ENCODE peak calls at places on chromosome 20, in nine cellular contexts. Y is CD8-positive, alpha-beta T cell; U is CD4-positive, alpha-beta T cell; H is body of pancreas; K is right atrium auricular region; M is heart left ventricle; S is small intestine; Z is WERI-Rb-1; L is SJSA1. P is an unnamed sample. For H3K9me3, the result is how much of the 10 kb centered on the place peaks cover.

GRCh38 chr20:46074006-46074405 is 15.8 kb downstream of the NCOA5 start:
- DNase-seq in Y (no peak), U (no peak), H (no peak), K (no peak), M (no peak), S (no peak), Z (no peak), L (no peak), P (no peak)

GRCh38 chr20:62918830-62919229 is 7.5 kb downstream of the DIDO1 start:
- DNase-seq in Y (peak), U (no peak), H (no peak), K (no peak), M (no peak), S (peak), Z (no peak), L (no peak), P (no peak)

GRCh38 chr20:32652739-32653526 is 20.8 kb downstream of the C20orf203 start:
- DNase-seq in Y (peak), U (peak), H (peak), K (peak), M (peak), S (peak), Z (peak), L (peak), P (peak)

GRCh38 chr20:24289737-24290481 is 179.5 kb upstream of the SYNDIG1 start:
- DNase-seq in Y (no peak), U (no peak), H (no peak), K (no peak), M (no peak), S (peak), Z (no peak), L (no peak), P (no peak)

GRCh38 chr20:40663304-40663703 is 25.7 kb downstream of the MAFB start:
- DNase-seq in Y (no peak), U (no peak), H (no peak), K (no peak), M (no peak), S (no peak), Z (no peak), L (no peak), P (no peak)

GRCh38 chr20:47529840-47530239 is 28.2 kb downstream of the NCOA3 start:
- DNase-seq in Y (no peak), U (no peak), H (no peak), K (no peak), M (no peak), S (no peak), Z (no peak), L (no peak), P (no peak)

GRCh38 chr20:35171753-35172433 is at the start of gene PROCR:
- DNase-seq in Y (no peak), U (no peak), H (peak), K (peak), M (peak), S (peak), Z (peak), L (peak), P (peak)

GRCh38 chr20:32985596-32985995 is 18.6 kb downstream of the SUN5 start:
- DNase-seq in Y (no peak), U (no peak), H (no peak), K (no peak), M (no peak), S (no peak), Z (no peak), L (no peak), P (no peak)

GRCh38 chr20:50717974-50718761 is 13.2 kb upstream of the PARD6B start:
- DNase-seq in Y (no peak), U (no peak), H (no peak), K (no peak), M (no peak), S (peak), Z (no peak), L (no peak), P (no peak)

GRCh38 chr20:20207872-20208271 is 155.5 kb downstream of the CFAP61 start:
- DNase-seq in Y (no peak), U (no peak), H (no peak), K (no peak), M (no peak), S (no peak), Z (no peak), L (no peak), P (no peak)

GRCh38 chr20:5061209-5061608 is 58.5 kb downstream of the PCNA start:
- DNase-seq in Y (no peak), U (no peak), H (no peak), K (no peak), M (no peak), S (peak), Z (no peak), L (no peak), P (no peak)

GRCh38 chr20:12177657-12178293 is 260.1 kb downstream of the BTBD3 start:
- DNase-seq in Y (no peak), U (no peak), H (peak), K (no peak), M (no peak), S (peak), Z (no peak), L (no peak), P (no peak)
- H3K9me3 ChIP-seq in Y (under half), U (under half), H (under half), K (under half), M (under half), S (under half), Z (under half), L (under half), P (under half)

GRCh38 chr20:19024296-19025035 is 188.0 kb upstream of the SLC24A3 start:
- DNase-seq in Y (no peak), U (no peak), H (no peak), K (no peak), M (no peak), S (peak), Z (no peak), L (peak), P (no peak)

GRCh38 chr20:19025430-19026120 is 186.9 kb upstream of the SLC24A3 start:
- DNase-seq in Y (no peak), U (no peak), H (no peak), K (no peak), M (no peak), S (no peak), Z (no peak), L (peak), P (no peak)

GRCh38 chr20:19027971-19028370 is 184.5 kb upstream of the SLC24A3 start:
- DNase-seq in Y (no peak), U (no peak), H (no peak), K (peak), M (no peak), S (no peak), Z (no peak), L (peak), P (no peak)

GRCh38 chr20:19026121-19026878 is 186.1 kb upstream of the SLC24A3 start:
- DNase-seq in Y (no peak), U (no peak), H (no peak), K (no peak), M (peak), S (no peak), Z (no peak), L (peak), P (no peak)

GRCh38 chr20:19026901-19027644 is 185.4 kb upstream of the SLC24A3 start:
- DNase-seq in Y (no peak), U (no peak), H (no peak), K (peak), M (no peak), S (no peak), Z (no peak), L (peak), P (no peak)
- H3K9me3 ChIP-seq in Y (under half), U (under half), H (under half), K (under half), M (under half), S (under half), Z (under half), L (under half), P (under half)

GRCh38 chr20:59706106-59706693 is 101.9 kb downstream of the PHACTR3 start:
- DNase-seq in Y (no peak), U (no peak), H (no peak), K (no peak), M (no peak), S (no peak), Z (no peak), L (no peak), P (no peak)
- H3K9me3 ChIP-seq in Y (under half), U (under half), H (under half), K (under half), M (under half), S (under half), Z (under half), L (under half), P (under half)

DNA sequence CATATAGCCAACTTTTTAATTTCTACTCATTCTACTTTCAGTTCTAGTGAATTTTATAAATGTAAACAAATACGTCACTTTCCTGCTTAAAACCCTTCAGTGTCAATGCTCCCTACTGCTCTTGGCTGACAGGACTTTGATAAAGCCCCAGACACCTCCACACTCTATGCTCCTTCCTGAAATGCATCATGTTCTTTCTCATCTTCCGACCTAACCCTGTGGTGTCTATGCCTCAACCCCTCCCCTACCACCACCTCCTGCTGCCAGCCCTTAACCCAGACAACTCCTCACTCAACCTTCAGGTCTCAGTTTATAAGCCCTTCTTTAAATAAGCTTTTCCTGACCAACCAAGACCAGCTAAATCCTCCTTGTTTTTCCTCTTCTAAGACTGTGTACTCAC is 19.1 kb downstream of the TLDC2 start:
- DNase-seq in Y (no peak), U (no peak), H (no peak), K (no peak), M (no peak), S (no peak), Z (peak), L (no peak), P (no peak)
- H3K9me3 ChIP-seq in Y (under half), U (under half), H (under half), K (under half), M (under half), S (under half), Z (under half), L (under half), P (under half)

GRCh38 chr20:56175884-56176283 is 72.6 kb upstream of the MC3R start:
- DNase-seq in Y (no peak), U (no peak), H (no peak), K (no peak), M (no peak), S (no peak), Z (no peak), L (no peak), P (no peak)
- H3K9me3 ChIP-seq in Y (under half), U (under half), H (under half), K (under half), M (under half), S (under half), Z (under half), L (under half), P (under half)

GRCh38 chr20:28616354-28616753 is 2641.1 kb upstream of the DEFB115 start:
- DNase-seq in Y (no peak), U (no peak), H (no peak), K (no peak), M (no peak), S (no peak), Z (no peak), L (no peak), P (no peak)
- H3K9me3 ChIP-seq in Y (under half), U (under half), H (under half), K (under half), M (under half), S (under half), Z (under half), L (under half), P (under half)

GRCh38 chr20:38110525-38111178 is 54.4 kb downstream of the TGM2 start:
- DNase-seq in Y (no peak), U (no peak), H (no peak), K (peak), M (no peak), S (no peak), Z (peak), L (peak), P (no peak)

GRCh38 chr20:38108438-38109024 is 56.5 kb downstream of the TGM2 start:
- DNase-seq in Y (no peak), U (no peak), H (peak), K (peak), M (peak), S (no peak), Z (peak), L (peak), P (no peak)

GRCh38 chr20:38111366-38112232 is 53.5 kb downstream of the TGM2 start:
- DNase-seq in Y (no peak), U (no peak), H (no peak), K (peak), M (no peak), S (no peak), Z (no peak), L (peak), P (no peak)

GRCh38 chr20:38109025-38109541 is 56.0 kb downstream of the TGM2 start:
- DNase-seq in Y (no peak), U (no peak), H (peak), K (no peak), M (peak), S (peak), Z (no peak), L (peak), P (no peak)

DNA sequence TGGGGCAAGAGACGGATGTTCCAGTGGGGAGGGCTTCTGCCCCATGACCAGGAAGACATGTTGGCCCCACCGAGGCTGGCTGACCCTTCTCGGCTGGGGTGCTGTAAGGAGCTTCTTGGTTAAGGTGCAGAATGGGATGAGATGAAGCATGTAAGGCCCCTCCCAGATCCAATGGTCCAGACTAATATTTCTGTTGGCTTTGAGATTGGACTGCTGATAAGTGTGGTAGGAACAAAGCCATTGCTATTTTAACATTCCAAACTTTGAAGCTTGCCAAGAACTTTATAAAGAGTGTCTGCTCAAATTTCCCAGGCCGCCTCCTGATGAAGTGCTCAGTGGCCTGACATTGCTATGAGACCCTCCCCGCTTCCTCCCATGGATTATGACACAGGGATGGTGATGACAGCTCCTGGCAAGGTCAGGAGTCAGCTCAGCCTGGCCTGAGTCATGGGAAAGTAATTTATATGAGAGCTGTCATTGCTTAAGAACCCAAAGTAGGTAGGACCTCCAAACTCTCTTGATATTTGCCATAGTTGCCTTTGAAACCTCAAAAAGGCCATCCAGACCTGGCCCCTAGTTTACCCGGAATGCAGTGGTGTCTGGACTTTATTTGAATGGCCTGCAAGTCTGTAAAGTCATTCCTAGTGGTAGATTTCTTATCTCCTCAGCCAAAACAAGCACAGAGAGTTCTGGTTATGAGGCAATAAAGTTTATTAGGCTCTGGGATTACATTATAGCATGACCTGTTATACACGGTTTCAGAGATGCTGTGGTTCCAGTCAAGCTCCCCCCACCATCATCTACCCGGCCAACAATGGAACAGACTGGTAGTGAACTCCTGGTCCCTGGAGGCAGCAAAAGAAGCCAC is 55.2 kb downstream of the TGM2 start:
- DNase-seq in Y (no peak), U (no peak), H (peak), K (peak), M (peak), S (peak), Z (no peak), L (peak), P (peak)
- H3K9me3 ChIP-seq in Y (under half), U (under half), H (under half), K (under half), M (under half), S (under half), Z (under half), L (under half), P (under half)

P was measured in thyroid gland.